ENCODE peak calls at places on chromosomes 12 and 14, in four cellular contexts. Y is psoas muscle; R is breast epithelium; M is effector memory CD4-positive, alpha-beta T cell. G is an unnamed sample. For H3K4me1, the result is how much of the 10 kb centered on the place peaks cover.

GRCh38 chr12:6424848-6425247 is 19.9 kb upstream of the CD27 start:
- DNase-seq in Y (no peak), R (no peak), M (no peak), G (no peak)

GRCh38 chr12:124026755-124027745 is 54.0 kb downstream of the ZNF664 start:
- DNase-seq in Y (no peak), R (no peak), M (no peak), G (no peak)

GRCh38 chr12:77577756-77578155 is 252.9 kb upstream of the NAV3 start:
- DNase-seq in Y (no peak), R (no peak), M (no peak), G (no peak)

GRCh38 chr12:115437061-115437567 is 753.1 kb upstream of the TBX3 start:
- DNase-seq in Y (no peak), R (no peak), M (no peak), G (no peak)

GRCh38 chr14:33951183-33951840 is 438 bp upstream of the EGLN3 start:
- DNase-seq in Y (no peak), R (no peak), M (no peak), G (no peak)

GRCh38 chr12:7042847-7043246 is 17.7 kb upstream of the C1S start:
- DNase-seq in Y (no peak), R (no peak), M (no peak), G (no peak)

GRCh38 chr14:75459099-75459741 is 31.4 kb downstream of the JDP2 start:
- DNase-seq in Y (peak), R (peak), M (no peak), G (no peak)

GRCh38 chr14:95765016-95765415 is 51.1 kb upstream of the TCL1A start:
- DNase-seq in Y (no peak), R (no peak), M (no peak), G (no peak)

GRCh38 chr12:10082057-10082874 is 16.5 kb downstream of the CLEC1A start:
- DNase-seq in Y (no peak), R (no peak), M (no peak), G (no peak)

GRCh38 chr14:53620325-53620716 is 336.3 kb downstream of the BMP4 start:
- DNase-seq in Y (no peak), R (no peak), M (no peak), G (no peak)

GRCh38 chr12:72072613-72073212 is 134.1 kb downstream of the TPH2 start:
- DNase-seq in Y (no peak), R (no peak), M (no peak), G (no peak)

GRCh38 chr12:121008347-121009098 is 7.8 kb downstream of the C12orf43 start:
- DNase-seq in Y (no peak), R (no peak), M (no peak), G (no peak)

GRCh38 chr12:65025070-65025469 is 96.0 kb downstream of the WIF1 start:
- DNase-seq in Y (no peak), R (no peak), M (no peak), G (no peak)

GRCh38 chr12:132954471-132955048 is 1.5 kb downstream of the ZNF605 start:
- DNase-seq in Y (no peak), R (no peak), M (no peak), G (no peak)
- H3K4me3 ChIP-seq in Y (peak), R (peak), M (no peak), G (peak)

GRCh38 chr12:127147724-127148123 is 1119.2 kb upstream of the TMEM132C start:
- DNase-seq in Y (no peak), R (no peak), M (no peak), G (no peak)

GRCh38 chr12:127150479-127150878 is 1116.5 kb upstream of the TMEM132C start:
- DNase-seq in Y (no peak), R (no peak), M (no peak), G (no peak)

GRCh38 chr12:127149226-127149964 is 1117.6 kb upstream of the TMEM132C start:
- DNase-seq in Y (no peak), R (no peak), M (no peak), G (no peak)

GRCh38 chr12:127148318-127148717 is 1118.7 kb upstream of the TMEM132C start:
- DNase-seq in Y (no peak), R (no peak), M (no peak), G (no peak)

DNA sequence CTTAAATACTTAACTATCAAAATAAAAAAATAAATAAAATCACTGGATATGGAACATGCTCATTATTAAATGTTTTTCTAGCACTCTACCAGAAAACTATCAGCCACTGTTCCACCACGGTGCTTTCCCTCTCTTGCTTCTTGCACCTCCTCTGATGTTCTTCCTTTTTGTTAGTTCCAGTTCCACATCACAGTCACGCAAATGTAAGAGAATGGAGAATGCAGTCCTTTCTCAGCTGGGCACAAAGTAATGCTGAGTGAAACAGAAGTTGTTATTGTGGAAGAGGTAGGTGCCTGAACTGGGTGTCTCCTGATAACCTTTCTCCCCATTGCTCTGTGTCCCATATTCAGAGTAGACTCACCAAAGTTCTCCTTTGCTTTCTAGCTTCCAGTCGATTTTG is 1116.9 kb upstream of the TMEM132C start:
- DNase-seq in Y (no peak), R (no peak), M (no peak), G (no peak)
- H3K4me1 ChIP-seq in Y (under half), R (under half), M (under half), G (under half)

GRCh38 chr12:92927055-92927435 is 2.0 kb downstream of the EEA1 start:
- DNase-seq in Y (no peak), R (no peak), M (no peak), G (no peak)
- H3K4me3 ChIP-seq in Y (peak), R (peak), M (peak), G (peak)

GRCh38 chr12:53299101-53299453 is 418 bp upstream of the MYG1 start:
- DNase-seq in Y (no peak), R (no peak), M (no peak), G (peak)
- H3K4me1 ChIP-seq in Y (under half), R (under half), M (under half), G (half or more)

GRCh38 chr14:79294506-79294905 is 916.8 kb downstream of the DIO2 start:
- DNase-seq in Y (no peak), R (no peak), M (no peak), G (no peak)

GRCh38 chr14:79295385-79295784 is 915.9 kb downstream of the DIO2 start:
- DNase-seq in Y (no peak), R (no peak), M (no peak), G (no peak)

GRCh38 chr14:79298373-79298772 is 912.9 kb downstream of the DIO2 start:
- DNase-seq in Y (no peak), R (no peak), M (no peak), G (no peak)

GRCh38 chr14:79299162-79299561 is 912.1 kb downstream of the DIO2 start:
- DNase-seq in Y (no peak), R (no peak), M (no peak), G (no peak)

GRCh38 chr14:79293482-79293881 is 917.8 kb downstream of the DIO2 start:
- DNase-seq in Y (no peak), R (no peak), M (no peak), G (no peak)
- H3K4me3 ChIP-seq in Y (no peak), R (no peak), M (no peak), G (no peak)

GRCh38 chr12:131332224-131332623 is 378.5 kb downstream of the ADGRD1 start:
- DNase-seq in Y (no peak), R (peak), M (no peak), G (no peak)
- H3K4me1 ChIP-seq in Y (under half), R (under half), M (under half), G (under half)

G was measured in tibial nerve.